ENCODE peak calls at places on chromosomes 12 and 14, in four cellular contexts. One of them, this sample, is unnamed.

GRCh38 chr12:124938606-124939427 is 24.4 kb upstream of the UBC start:
- DNase-seq in H1: no peak
- DNase-seq in IMR-90: peak
- DNase-seq in mesenchymal stem cell: peak
- DNase-seq in this sample: peak

GRCh38 chr14:100022772-100023451 is 42.3 kb upstream of the EVL start:
- DNase-seq in H1: no peak
- DNase-seq in IMR-90: peak
- DNase-seq in mesenchymal stem cell: peak
- DNase-seq in this sample: no peak

GRCh38 chr14:75123991-75124390 is 2.9 kb downstream of the NEK9 start:
- DNase-seq in H1: no peak
- DNase-seq in IMR-90: peak
- DNase-seq in mesenchymal stem cell: peak
- DNase-seq in this sample: no peak

GRCh38 chr12:78290606-78291345 is 460.1 kb downstream of the NAV3 start:
- DNase-seq in H1: no peak
- DNase-seq in IMR-90: peak
- DNase-seq in mesenchymal stem cell: peak
- DNase-seq in this sample: no peak

GRCh38 chr12:113052326-113052725 is 4.2 kb upstream of the DTX1 start:
- DNase-seq in H1: no peak
- DNase-seq in IMR-90: no peak
- DNase-seq in mesenchymal stem cell: no peak
- DNase-seq in this sample: no peak

GRCh38 chr12:7917392-7918267 is 18.4 kb downstream of the SLC2A3 start:
- DNase-seq in H1: no peak
- DNase-seq in IMR-90: no peak
- DNase-seq in mesenchymal stem cell: peak
- DNase-seq in this sample: no peak

GRCh38 chr14:67487937-67488893 is at the start of gene TMEM229B:
- DNase-seq in H1: no peak
- DNase-seq in IMR-90: no peak
- DNase-seq in mesenchymal stem cell: peak
- DNase-seq in this sample: no peak

GRCh38 chr12:49764126-49764525 is 22.8 kb downstream of the TMBIM6 start:
- DNase-seq in H1: no peak
- DNase-seq in IMR-90: no peak
- DNase-seq in mesenchymal stem cell: no peak
- DNase-seq in this sample: no peak

GRCh38 chr12:111396726-111397445 is 8.8 kb upstream of the SH2B3 start:
- DNase-seq in H1: peak
- DNase-seq in IMR-90: peak
- DNase-seq in mesenchymal stem cell: peak
- DNase-seq in this sample: peak

DNA sequence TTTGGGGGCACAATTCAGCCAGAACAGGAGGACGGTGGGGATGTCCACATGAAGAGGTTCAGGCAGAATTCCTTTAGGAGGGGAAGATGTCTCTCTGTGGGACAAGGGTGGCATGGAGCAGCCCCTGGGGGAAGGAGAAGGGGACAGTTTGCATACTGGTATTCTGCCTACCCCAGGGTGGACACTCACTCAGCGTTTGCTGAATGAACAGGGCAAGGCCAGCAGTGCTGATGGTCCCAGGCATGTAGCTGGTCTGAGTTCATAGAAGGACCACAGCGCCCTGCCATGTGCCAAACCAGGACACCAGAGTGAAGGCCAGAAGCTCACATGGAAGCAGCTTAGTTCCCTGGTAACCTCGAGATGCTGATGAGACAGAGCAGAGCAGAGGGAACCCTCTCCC is 5.4 kb downstream of the SERPINA5 start:
- DNase-seq in H1: no peak
- DNase-seq in IMR-90: no peak
- DNase-seq in mesenchymal stem cell: no peak
- DNase-seq in this sample: no peak
- H3K14ac ChIP-seq in H1: no peak
- H3K14ac ChIP-seq in IMR-90: no peak
- H3K14ac ChIP-seq in mesenchymal stem cell: no peak
- H3K14ac ChIP-seq in this sample: no peak

GRCh38 chr12:108840605-108841328 is 16.6 kb downstream of the SSH1 start:
- DNase-seq in H1: no peak
- DNase-seq in IMR-90: peak
- DNase-seq in mesenchymal stem cell: peak
- DNase-seq in this sample: no peak
- H3K14ac ChIP-seq in H1: no peak
- H3K14ac ChIP-seq in IMR-90: peak
- H3K14ac ChIP-seq in mesenchymal stem cell: peak
- H3K14ac ChIP-seq in this sample: no peak

GRCh38 chr12:3491938-3492867 is 1.2 kb downstream of the PRMT8 start:
- DNase-seq in H1: peak
- DNase-seq in IMR-90: peak
- DNase-seq in mesenchymal stem cell: peak
- DNase-seq in this sample: peak
- H3K14ac ChIP-seq in H1: no peak
- H3K14ac ChIP-seq in IMR-90: no peak
- H3K14ac ChIP-seq in mesenchymal stem cell: no peak
- H3K14ac ChIP-seq in this sample: no peak

GRCh38 chr12:21985155-21985554 is 43.9 kb upstream of the ABCC9 start:
- DNase-seq in H1: no peak
- DNase-seq in IMR-90: peak
- DNase-seq in mesenchymal stem cell: no peak
- DNase-seq in this sample: no peak
- H3K14ac ChIP-seq in H1: no peak
- H3K14ac ChIP-seq in IMR-90: no peak
- H3K14ac ChIP-seq in mesenchymal stem cell: no peak
- H3K14ac ChIP-seq in this sample: no peak

GRCh38 chr12:25655702-25656101 is 102.6 kb upstream of the LMNTD1 start:
- DNase-seq in H1: no peak
- DNase-seq in IMR-90: no peak
- DNase-seq in mesenchymal stem cell: no peak
- DNase-seq in this sample: no peak
- H3K14ac ChIP-seq in H1: no peak
- H3K14ac ChIP-seq in IMR-90: no peak
- H3K14ac ChIP-seq in mesenchymal stem cell: no peak
- H3K14ac ChIP-seq in this sample: no peak

GRCh38 chr14:61404637-61405036 is 83.3 kb downstream of the PRKCH start:
- DNase-seq in H1: no peak
- DNase-seq in IMR-90: no peak
- DNase-seq in mesenchymal stem cell: no peak
- DNase-seq in this sample: no peak
- H3K14ac ChIP-seq in H1: no peak
- H3K14ac ChIP-seq in IMR-90: no peak
- H3K14ac ChIP-seq in mesenchymal stem cell: no peak
- H3K14ac ChIP-seq in this sample: no peak

GRCh38 chr14:42804146-42804545 is 1197.5 kb downstream of the LRFN5 start:
- DNase-seq in H1: no peak
- DNase-seq in IMR-90: no peak
- DNase-seq in mesenchymal stem cell: no peak
- DNase-seq in this sample: no peak
- H3K14ac ChIP-seq in H1: no peak
- H3K14ac ChIP-seq in IMR-90: no peak
- H3K14ac ChIP-seq in mesenchymal stem cell: no peak
- H3K14ac ChIP-seq in this sample: no peak

DNA sequence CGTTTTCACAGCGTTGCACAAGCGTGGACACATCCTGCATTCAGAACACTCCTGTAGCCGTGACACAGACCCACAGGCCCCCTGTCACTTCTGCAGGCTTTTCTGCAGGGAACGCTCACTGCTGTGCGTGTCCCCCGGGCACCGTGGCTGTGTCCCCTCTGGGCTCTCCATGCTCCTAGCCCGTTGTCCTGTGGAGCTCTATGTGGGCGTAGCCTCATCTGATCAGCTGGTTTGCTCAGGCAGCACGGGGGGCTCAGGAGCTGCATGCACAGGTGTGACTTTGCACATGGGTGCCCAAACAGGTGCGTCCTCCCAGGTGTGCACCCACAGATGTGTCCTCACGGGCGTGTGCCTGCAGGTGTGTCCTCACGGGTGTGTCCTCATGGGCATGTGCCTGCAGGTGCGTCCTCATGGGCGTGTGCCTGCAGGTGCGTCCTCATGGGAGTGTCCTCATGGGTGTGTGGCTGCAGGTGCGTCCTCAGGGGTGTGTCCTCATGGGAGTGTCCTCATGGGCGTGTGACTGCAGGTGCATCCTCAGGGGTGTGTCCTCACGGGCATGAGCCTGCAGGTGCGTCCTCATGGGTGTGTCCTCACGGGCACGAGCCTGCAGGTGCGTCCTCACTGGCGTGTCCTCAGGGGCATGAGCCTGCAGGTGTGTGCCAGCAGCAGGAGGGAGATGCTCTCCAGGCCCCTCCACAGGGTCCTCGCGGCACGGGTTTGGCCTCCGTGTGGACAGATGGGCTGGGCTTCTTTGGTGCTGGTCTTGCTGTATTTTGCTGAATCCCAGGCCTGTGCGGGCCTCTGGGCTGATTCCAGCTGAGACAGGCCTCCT is 17.5 kb downstream of the MTA1 start:
- DNase-seq in H1: no peak
- DNase-seq in IMR-90: no peak
- DNase-seq in mesenchymal stem cell: no peak
- DNase-seq in this sample: no peak
- H3K14ac ChIP-seq in H1: no peak
- H3K14ac ChIP-seq in IMR-90: no peak
- H3K14ac ChIP-seq in mesenchymal stem cell: no peak
- H3K14ac ChIP-seq in this sample: no peak

DNA sequence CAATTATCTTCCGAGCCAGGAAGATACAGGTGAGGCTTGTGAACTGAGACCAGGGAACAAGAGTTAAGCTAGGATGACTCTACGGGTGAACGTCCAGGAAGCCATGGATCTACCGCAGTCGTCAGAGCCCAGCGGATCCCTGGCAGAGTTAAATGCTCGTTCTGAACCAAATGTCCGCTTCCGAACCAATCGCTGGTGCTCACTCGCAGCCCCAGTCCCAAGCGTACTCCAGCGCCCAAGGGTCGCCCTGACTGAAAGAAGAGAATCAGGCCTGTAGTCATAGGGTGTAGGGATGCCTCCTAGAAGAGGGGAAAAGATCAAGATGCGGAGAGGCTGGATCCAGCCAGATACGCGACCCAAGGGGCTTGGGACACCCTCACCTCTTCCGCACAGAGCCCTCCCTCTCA is 283 bp downstream of the VIPAS39 start:
- DNase-seq in H1: no peak
- DNase-seq in IMR-90: peak
- DNase-seq in mesenchymal stem cell: no peak
- DNase-seq in this sample: no peak
- H3K14ac ChIP-seq in H1: no peak
- H3K14ac ChIP-seq in IMR-90: peak
- H3K14ac ChIP-seq in mesenchymal stem cell: peak
- H3K14ac ChIP-seq in this sample: no peak

This sample was measured in H9.